ENCODE peak calls at places on chromosomes 13 and 19, in eight cellular contexts. U is esophagus squamous epithelium; E is COR-L47; I is activated CD4-positive, alpha-beta T cell treated with anti-CD3 and anti-CD28 coated beads for 1 hour; Z is B cell; H is Karpas-422; L is ELR; J is HTR-8/SVneo. K is an unnamed sample.

GRCh38 chr13:109426690-109426990 is 359.7 kb downstream of the IRS2 start:
- DNase-seq in Z (no peak), H (no peak), I (no peak), U (no peak), L (no peak), J (no peak), E (no peak), K (no peak)

GRCh38 chr19:37506387-37507166 is at the start of gene ZNF793:
- DNase-seq in J (peak), E (peak), L (peak), H (peak), I (peak), U (peak), Z (peak), K (peak)

GRCh38 chr19:1882089-1882785 is 3.1 kb downstream of the ABHD17A start:
- DNase-seq in H (peak), E (no peak), Z (no peak), I (peak), L (no peak), J (no peak), U (no peak), K (no peak)

GRCh38 chr19:9032136-9032626 is 22.0 kb upstream of the MUC16 start:
- DNase-seq in E (no peak), J (no peak), L (no peak), Z (no peak), I (no peak), U (no peak), H (no peak), K (no peak)

GRCh38 chr13:20825476-20825875 is 51.7 kb upstream of the EEF1AKMT1 start:
- DNase-seq in Z (no peak), U (no peak), H (peak), L (peak), I (no peak), E (no peak), J (no peak), K (no peak)

GRCh38 chr19:18774782-18775444 is 16.2 kb downstream of the COMP start:
- DNase-seq in I (no peak), Z (no peak), L (no peak), E (no peak), H (no peak), U (no peak), J (no peak), K (no peak)

GRCh38 chr13:104984296-104984818 is 1551.1 kb downstream of the EFNB2 start:
- DNase-seq in U (no peak), Z (no peak), I (no peak), E (no peak), H (no peak), L (peak), J (no peak), K (peak)

GRCh38 chr13:24612726-24613125 is 67.5 kb upstream of the ATP12A start:
- DNase-seq in J (no peak), I (no peak), H (no peak), Z (no peak), E (no peak), U (no peak), L (no peak), K (no peak)

GRCh38 chr13:41562083-41562482 is 104.7 kb downstream of the RGCC start:
- DNase-seq in U (no peak), I (no peak), L (peak), E (no peak), Z (no peak), J (peak), H (no peak), K (no peak)

GRCh38 chr13:79477968-79478367 is 3.0 kb upstream of the NDFIP2 start:
- DNase-seq in Z (no peak), H (no peak), L (no peak), I (no peak), E (no peak), J (no peak), U (no peak), K (no peak)

GRCh38 chr19:19744641-19745040 is 11.7 kb upstream of the ZNF14 start:
- DNase-seq in E (no peak), L (no peak), H (no peak), Z (no peak), U (no peak), I (no peak), J (no peak), K (no peak)

GRCh38 chr19:10286803-10287737 is at the start of gene ICAM4:
- DNase-seq in J (no peak), I (no peak), L (peak), E (no peak), U (no peak), Z (no peak), H (no peak), K (peak)

GRCh38 chr13:27960362-27961226 is 8.5 kb downstream of the CDX2 start:
- DNase-seq in Z (no peak), J (no peak), I (no peak), U (no peak), L (no peak), H (no peak), E (peak), K (no peak)

GRCh38 chr19:29482855-29483640 is 42.7 kb upstream of the VSTM2B start:
- DNase-seq in Z (no peak), I (no peak), J (no peak), U (no peak), E (no peak), L (no peak), H (no peak), K (no peak)

GRCh38 chr13:39144941-39145533 is 106.8 kb downstream of the NHLRC3 start:
- DNase-seq in U (no peak), I (no peak), L (peak), J (peak), Z (no peak), H (peak), E (peak), K (no peak)

GRCh38 chr13:109381546-109382180 is 404.7 kb downstream of the IRS2 start:
- DNase-seq in Z (no peak), H (no peak), E (no peak), U (no peak), J (no peak), I (no peak), L (peak), K (no peak)

GRCh38 chr19:35899547-35900214 is 659 bp downstream of the NFKBID start:
- DNase-seq in E (peak), U (peak), Z (peak), L (peak), I (peak), H (peak), J (peak), K (peak)

GRCh38 chr19:16076154-16076957 is at the start of gene TPM4:
- DNase-seq in E (peak), U (peak), I (peak), Z (peak), H (peak), J (peak), L (peak), K (peak)

GRCh38 chr19:7509625-7510024 is 6.3 kb upstream of the ZNF358 start:
- DNase-seq in E (no peak), I (no peak), U (no peak), Z (no peak), H (peak), L (no peak), J (no peak), K (no peak)

GRCh38 chr13:39364797-39365468 is 238.1 kb downstream of the LHFPL6 start:
- DNase-seq in L (peak), H (no peak), J (no peak), U (no peak), E (no peak), Z (no peak), I (no peak), K (no peak)

GRCh38 chr19:15871570-15871969 is 26.3 kb downstream of the CYP4F2 start:
- DNase-seq in Z (no peak), L (no peak), J (no peak), E (no peak), U (no peak), I (no peak), H (peak), K (no peak)

GRCh38 chr19:50507376-50507775 is 3.6 kb downstream of the JOSD2 start:
- DNase-seq in Z (no peak), H (no peak), J (no peak), L (no peak), E (no peak), I (no peak), U (no peak), K (no peak)

GRCh38 chr13:113930711-113931637 is 42.9 kb downstream of the C13orf46 start:
- DNase-seq in J (no peak), E (no peak), I (no peak), Z (no peak), U (no peak), H (no peak), L (peak), K (no peak)

GRCh38 chr13:35164324-35164932 is 222.4 kb downstream of the NBEA start:
- DNase-seq in L (peak), J (peak), Z (no peak), E (peak), I (no peak), U (no peak), H (peak), K (no peak)

GRCh38 chr19:48271531-48272151 is 1.8 kb downstream of the ZNF114 start:
- DNase-seq in L (peak), J (no peak), Z (peak), U (no peak), H (no peak), E (peak), I (no peak), K (peak)

GRCh38 chr13:100382787-100383186 is 205.8 kb downstream of the GGACT start:
- DNase-seq in U (no peak), I (no peak), L (peak), J (no peak), E (no peak), H (no peak), Z (no peak), K (no peak)

GRCh38 chr19:12868540-12869112 is 12.6 kb downstream of the DNASE2 start:
- DNase-seq in I (no peak), Z (no peak), E (no peak), U (no peak), L (no peak), J (no peak), H (peak), K (no peak)

K was measured in DMS 273 treated with DMSO at 0.1 percent for 48 hours.